ENCODE peak calls at places on chromosome 4, in eight cellular contexts. Z, D, F, G, H, I, K and V are unnamed samples.

GRCh38 chr4:184331155-184331995 is 113.7 kb upstream of the ENPP6 start:
- DNase-seq in K (no peak), Z (no peak), D (no peak), G (no peak), H (no peak), I (no peak), F (peak; percentile 23), V (no peak)

GRCh38 chr4:76188557-76188956 is 25.1 kb downstream of the SCARB2 start:
- DNase-seq in I (no peak), G (no peak), Z (no peak), F (no peak), K (no peak), H (no peak), D (no peak), V (no peak)

GRCh38 chr4:38601244-38601915 is 62.6 kb upstream of the KLF3 start:
- DNase-seq in Z (no peak), H (no peak), G (no peak), I (no peak), D (peak; percentile 31), K (no peak), F (peak; percentile 63), V (no peak)

GRCh38 chr4:114312349-114312748 is 286.3 kb upstream of the UGT8 start:
- DNase-seq in H (no peak), D (no peak), K (no peak), F (no peak), Z (no peak), G (no peak), I (peak; percentile 38), V (no peak)

GRCh38 chr4:162116085-162116784 is 47.6 kb downstream of the FSTL5 start:
- DNase-seq in I (no peak), D (no peak), H (no peak), F (no peak), G (no peak), Z (no peak), K (no peak), V (no peak)

GRCh38 chr4:7132730-7133582 is 59.4 kb upstream of the SORCS2 start:
- DNase-seq in I (no peak), Z (no peak), D (no peak), F (peak; percentile 11), H (no peak), K (no peak), G (no peak), V (no peak)

GRCh38 chr4:177321647-177322046 is 12.0 kb downstream of the NEIL3 start:
- DNase-seq in G (no peak), D (no peak), F (no peak), Z (no peak), K (no peak), I (no peak), H (no peak), V (no peak)

GRCh38 chr4:11954093-11954492 is 525.4 kb upstream of the HS3ST1 start:
- DNase-seq in H (no peak), F (no peak), G (no peak), D (no peak), Z (no peak), I (no peak), K (no peak), V (peak; percentile 41)

GRCh38 chr4:23932186-23932585 is 42.3 kb upstream of the PPARGC1A start:
- DNase-seq in H (no peak), D (no peak), I (no peak), F (no peak), Z (no peak), K (no peak), G (no peak), V (no peak)
- TF ChIP-seq CTCF in H (no peak), D (no peak), I (no peak), F (no peak), Z (no peak), K (no peak), G (no peak), V (no peak)

DNA sequence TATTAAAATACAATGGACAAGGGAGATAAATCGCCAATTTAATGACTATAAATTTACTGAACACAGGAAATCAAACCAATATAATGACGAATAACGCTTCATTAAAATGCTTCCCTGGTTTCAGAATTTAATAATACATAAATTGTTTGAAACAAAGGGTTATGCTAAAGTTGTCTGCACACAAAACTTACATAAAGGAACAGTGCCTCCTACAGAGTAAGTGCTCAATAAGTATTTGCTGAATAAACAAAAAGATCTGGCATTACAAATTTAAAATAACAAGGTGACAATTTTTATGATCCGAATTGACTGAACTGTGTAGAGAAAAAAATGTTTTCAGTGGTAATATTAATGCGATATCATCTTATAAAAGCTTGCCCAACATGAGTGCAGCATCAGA is 69.6 kb downstream of the NOCT start:
- DNase-seq in I (no peak), K (no peak), Z (no peak), G (no peak), D (no peak), H (no peak), F (peak; percentile 36), V (no peak)
- TF ChIP-seq CTCF in I (no peak), K (no peak), Z (peak; percentile 29), G (peak; percentile 55), D (no peak), H (peak; percentile 28), F (peak; percentile 40), V (no peak)

GRCh38 chr4:66688674-66689073 is 856.6 kb downstream of the CENPC start:
- DNase-seq in K (no peak), F (peak; percentile 9), H (no peak), G (no peak), Z (no peak), I (no peak), D (no peak), V (no peak)
- TF ChIP-seq CTCF in K (no peak), F (peak; percentile 30), H (peak; percentile 33), G (peak; percentile 65), Z (no peak), I (no peak), D (no peak), V (no peak)

DNA sequence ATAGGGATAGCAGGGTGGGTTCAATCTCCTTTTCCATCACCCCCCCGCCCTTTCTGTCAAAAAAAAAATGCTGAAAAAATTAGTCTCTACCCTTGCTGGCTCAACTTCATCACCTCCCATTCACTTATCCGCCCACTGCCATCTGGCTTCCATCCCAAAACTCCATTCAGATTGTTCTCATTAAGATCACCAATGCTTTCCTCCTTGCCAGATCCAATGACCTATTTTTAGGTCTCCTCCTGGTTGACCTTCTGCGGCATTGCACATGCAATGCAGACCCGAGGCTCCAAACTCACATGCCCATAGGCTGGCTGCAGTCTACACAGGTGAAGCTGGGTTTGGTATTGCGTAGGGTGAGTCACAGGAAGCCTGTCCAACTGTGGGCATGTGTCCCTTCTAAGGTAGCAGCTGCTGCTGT is 21.1 kb upstream of the STIM2 start:
- DNase-seq in G (no peak), D (no peak), K (no peak), I (no peak), F (peak; percentile 33), H (no peak), Z (no peak), V (no peak)
- TF ChIP-seq CTCF in G (no peak), D (no peak), K (no peak), I (no peak), F (no peak), H (no peak), Z (no peak), V (no peak)

DNA sequence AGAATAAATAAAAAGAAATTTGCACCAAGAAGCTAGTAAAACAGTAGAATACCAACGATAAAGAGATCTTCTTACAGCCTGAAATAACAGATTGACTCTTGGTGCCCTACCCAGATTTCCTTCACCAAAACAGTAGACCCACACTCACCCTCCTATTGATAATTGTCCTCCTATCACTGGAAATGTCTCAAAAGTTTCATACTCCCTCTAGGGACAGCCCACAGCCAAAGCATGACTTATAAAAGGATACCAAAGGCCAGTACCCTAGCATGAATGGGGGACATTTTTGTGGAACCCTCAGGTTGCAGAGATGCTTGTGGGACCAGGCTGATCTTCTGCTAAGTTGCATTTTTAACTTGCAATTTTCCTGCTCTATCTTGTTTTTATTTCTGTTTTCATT is 104.1 kb downstream of the INPP4B start:
- DNase-seq in Z (no peak), I (no peak), H (no peak), G (no peak), K (no peak), F (no peak), D (no peak), V (no peak)
- TF ChIP-seq CTCF in Z (no peak), I (no peak), H (peak; percentile 10), G (no peak), K (no peak), F (no peak), D (no peak), V (no peak)

DNA sequence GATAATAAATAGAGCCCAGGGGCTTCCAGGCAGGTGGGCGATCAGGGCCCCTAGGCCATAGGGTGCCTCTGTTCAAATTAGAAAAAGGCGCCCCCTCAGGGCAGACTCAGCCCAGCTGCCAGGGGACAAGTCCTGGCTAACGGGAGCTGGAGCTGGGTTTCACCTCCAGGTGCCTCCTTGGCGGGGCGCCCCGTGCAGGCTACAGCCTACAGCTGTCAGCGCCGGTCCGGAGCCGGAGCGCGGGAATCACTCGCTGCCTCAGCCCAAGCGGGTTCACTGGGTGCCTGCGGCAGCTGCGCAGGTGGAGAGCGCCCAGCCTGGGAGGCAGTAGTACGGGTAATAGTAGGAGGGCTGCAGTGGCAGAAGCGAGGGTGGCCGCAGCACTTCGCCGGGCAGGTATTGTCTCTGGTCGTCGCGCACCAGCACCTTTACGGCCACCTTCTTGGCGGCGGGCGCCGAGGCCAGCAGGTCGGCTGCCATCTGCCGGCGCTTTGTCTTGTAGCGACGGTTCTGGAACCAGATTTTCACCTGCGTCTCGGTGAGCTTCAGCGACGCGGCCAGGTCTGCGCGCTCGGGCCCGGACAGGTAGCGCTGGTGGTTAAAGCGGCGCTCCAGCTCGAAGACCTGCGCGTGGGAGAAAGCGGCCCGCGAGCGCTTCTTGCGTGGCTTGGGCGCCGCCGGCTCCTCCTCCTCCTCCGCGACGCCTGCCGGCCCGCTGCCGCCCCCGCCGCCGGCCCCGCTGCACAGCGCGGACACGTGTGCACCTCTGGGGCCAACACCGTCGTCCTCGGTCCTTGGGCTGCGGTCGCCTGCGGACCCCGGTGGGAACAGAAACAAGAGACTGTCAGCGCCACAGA is 2.4 kb downstream of the NKX3-2 start:
- DNase-seq in H (no peak), I (peak; percentile 80), G (no peak), Z (no peak), K (no peak), D (no peak), F (no peak), V (peak; percentile 40)
- TF ChIP-seq CTCF in H (peak; percentile 41), I (no peak), G (peak; percentile 58), Z (peak; percentile 22), K (no peak), D (no peak), F (peak; percentile 15), V (peak; percentile 27)